ENCODE peak calls at places on chromosomes 12 and 14, in nine cellular contexts. E, S, Q, C, U, D, P, O and L are unnamed samples.

GRCh38 chr14:68734231-68734732 is 58.6 kb downstream of the ZFP36L1 start:
- DNase-seq in S (no peak), D (peak; percentile 67), C (no peak), Q (no peak), U (no peak), O (no peak), P (no peak), E (no peak), L (no peak)

GRCh38 chr12:27635349-27635972 is 60.8 kb upstream of the REP15 start:
- DNase-seq in E (no peak), C (peak; percentile 42), P (peak; percentile 79), S (no peak), Q (no peak), U (no peak), O (no peak), D (peak; percentile 28), L (no peak)

GRCh38 chr14:78697341-78697740 is 527.2 kb downstream of the NRXN3 start:
- DNase-seq in O (no peak), D (peak; percentile 33), E (no peak), P (peak; percentile 49), U (no peak), S (no peak), C (no peak), Q (no peak), L (no peak)

GRCh38 chr12:480831-481230 is 21.1 kb downstream of the B4GALNT3 start:
- DNase-seq in D (no peak), O (no peak), Q (peak; percentile 92), U (no peak), P (peak; percentile 31), E (no peak), C (no peak), S (peak; percentile 79), L (no peak)

GRCh38 chr12:25959069-25959961 is 833 bp downstream of the RASSF8 start:
- DNase-seq in S (peak; percentile 63), E (peak; percentile 31), Q (peak; percentile 77), U (peak; percentile 51), C (peak; percentile 83), O (peak; percentile 60), P (peak; percentile 91), D (peak; percentile 9), L (peak; percentile 45)

GRCh38 chr12:114302117-114302516 is 103.8 kb downstream of the TBX5 start:
- DNase-seq in S (no peak), E (no peak), D (no peak), C (no peak), Q (no peak), P (no peak), U (no peak), O (no peak), L (no peak)

GRCh38 chr12:65830305-65830704 is 6.0 kb downstream of the HMGA2 start:
- DNase-seq in S (no peak), C (no peak), E (no peak), Q (no peak), D (no peak), P (no peak), O (no peak), U (no peak), L (no peak)

GRCh38 chr12:110998165-110998564 is 77.8 kb upstream of the MYL2 start:
- DNase-seq in D (no peak), C (no peak), S (no peak), P (peak; percentile 8), Q (no peak), U (no peak), O (no peak), E (no peak), L (no peak)

GRCh38 chr12:119235352-119235751 is 56.6 kb downstream of the HSPB8 start:
- DNase-seq in D (no peak), Q (no peak), C (no peak), O (no peak), E (no peak), P (no peak), U (no peak), S (no peak), L (no peak)

GRCh38 chr12:101277443-101277842 is 2.5 kb upstream of the UTP20 start:
- DNase-seq in O (no peak), U (no peak), Q (no peak), E (no peak), C (no peak), D (no peak), S (no peak), P (peak; percentile 28), L (no peak)

GRCh38 chr14:41925409-41925808 is 318.7 kb downstream of the LRFN5 start:
- DNase-seq in Q (no peak), P (peak; percentile 31), S (no peak), O (no peak), E (no peak), U (no peak), D (no peak), C (no peak), L (no peak)

GRCh38 chr14:53882684-53883083 is 73.9 kb downstream of the BMP4 start:
- DNase-seq in P (no peak), U (no peak), Q (no peak), D (peak; percentile 82), E (no peak), S (no peak), O (no peak), C (no peak), L (no peak)

GRCh38 chr12:132205271-132206092 is 61.2 kb downstream of the NOC4L start:
- DNase-seq in E (no peak), O (peak; percentile 53), U (no peak), C (no peak), Q (no peak), P (no peak), S (no peak), D (no peak), L (no peak)

GRCh38 chr14:56487761-56488160 is 91.8 kb upstream of the TMEM260 start:
- DNase-seq in U (no peak), P (peak; percentile 76), S (no peak), E (no peak), O (no peak), C (peak; percentile 24), Q (no peak), D (no peak), L (no peak)

GRCh38 chr12:94961413-94961812 is 42.1 kb downstream of the NDUFA12 start:
- DNase-seq in E (no peak), O (no peak), C (no peak), S (no peak), U (no peak), Q (no peak), D (no peak), P (no peak), L (no peak)

GRCh38 chr14:55212611-55213010 is 21.2 kb upstream of the DLGAP5 start:
- DNase-seq in U (no peak), O (no peak), D (no peak), P (peak; percentile 4), S (no peak), C (no peak), E (no peak), Q (no peak), L (no peak)

GRCh38 chr12:25994252-25994651 is 35.8 kb downstream of the RASSF8 start:
- DNase-seq in P (peak; percentile 93), D (no peak), C (peak; percentile 98), O (no peak), S (no peak), Q (no peak), E (no peak), U (no peak), L (no peak)

GRCh38 chr12:21566223-21566906 is 38.3 kb downstream of the GYS2 start:
- DNase-seq in P (peak; percentile 60), Q (no peak), O (no peak), U (no peak), D (no peak), S (no peak), C (no peak), E (no peak), L (no peak)

GRCh38 chr12:90090929-90091651 is 382.5 kb upstream of the ATP2B1 start:
- DNase-seq in S (peak; percentile 48), O (no peak), C (peak; percentile 92), U (no peak), E (peak; percentile 78), D (no peak), Q (no peak), P (peak; percentile 99), L (no peak)

GRCh38 chr14:60722163-60722835 is 1.9 kb downstream of the SIX4 start:
- DNase-seq in P (peak; percentile 64), E (peak; percentile 7), Q (no peak), C (no peak), D (peak; percentile 23), U (peak; percentile 68), S (peak; percentile 29), O (peak; percentile 29), L (no peak)

GRCh38 chr12:27516625-27517024 is 7.4 kb upstream of the PPFIBP1 start:
- DNase-seq in S (no peak), E (no peak), P (no peak), U (no peak), Q (no peak), C (no peak), D (no peak), O (no peak), L (no peak)

GRCh38 chr12:52121848-52122838 is 42.6 kb downstream of the SMIM41 start:
- DNase-seq in U (peak; percentile 64), C (no peak), P (peak; percentile 50), E (peak; percentile 69), S (no peak), D (peak; percentile 86), O (peak; percentile 78), Q (no peak), L (peak; percentile 70)

GRCh38 chr12:67366530-67367196 is 97.5 kb downstream of the CAND1 start:
- DNase-seq in C (peak; percentile 96), S (no peak), U (no peak), O (no peak), Q (no peak), D (no peak), E (no peak), P (peak; percentile 91), L (no peak)

GRCh38 chr12:49225551-49226166 is 36.8 kb upstream of the TUBA1A start:
- DNase-seq in C (no peak), S (no peak), Q (no peak), D (no peak), P (peak; percentile 63), E (peak; percentile 21), O (no peak), U (no peak), L (no peak)
- TF ChIP-seq CTCF in C (no peak), S (no peak), Q (no peak), D (no peak), P (peak; percentile 35), E (no peak), O (no peak), U (no peak), L (no peak)

GRCh38 chr12:5840900-5841299 is 104.2 kb downstream of the ANO2 start:
- DNase-seq in O (no peak), D (no peak), P (no peak), U (no peak), S (no peak), E (no peak), Q (no peak), C (no peak), L (no peak)
- TF ChIP-seq CTCF in O (no peak), D (no peak), P (no peak), U (no peak), S (no peak), E (no peak), Q (no peak), C (no peak), L (no peak)

GRCh38 chr12:105172037-105172436 is 63.9 kb downstream of the APPL2 start:
- DNase-seq in P (no peak), E (no peak), D (no peak), Q (no peak), S (no peak), C (no peak), O (no peak), U (no peak), L (no peak)
- TF ChIP-seq CTCF in P (no peak), E (no peak), D (no peak), Q (no peak), S (no peak), C (no peak), O (no peak), U (no peak), L (no peak)

GRCh38 chr14:99659333-99659741 is 14.4 kb downstream of the HHIPL1 start:
- DNase-seq in E (no peak), P (no peak), S (no peak), Q (no peak), O (no peak), U (no peak), C (no peak), D (no peak), L (no peak)
- TF ChIP-seq CTCF in E (no peak), P (no peak), S (no peak), Q (no peak), O (no peak), U (peak; percentile 23), C (no peak), D (no peak), L (no peak)